ENCODE peak calls at places on chromosomes 16 and 17, in eight cellular contexts. K is iPS-NIHi11, P is fibroblast of gingiva, R is breast epithelium, W is RCC 7860, D is AG04450, Z is ACHN, I is SW480. N is an unnamed sample.

GRCh38 chr16:65845466-65846209 is 520.9 kb upstream of the CDH5 start:
- DNase-seq in R (no peak), D (no peak), Z (no peak), K (no peak), W (no peak), I (no peak), P (no peak), N (no peak)

GRCh38 chr16:2783581-2784375 is 3.6 kb downstream of the PRSS33 start:
- DNase-seq in R (no peak), D (no peak), P (no peak), K (no peak), I (no peak), W (no peak), Z (no peak), N (no peak)

GRCh38 chr17:2122641-2123302 is 67.9 kb downstream of the HIC1 start:
- DNase-seq in D (peak; percentile 66), K (peak; percentile 40), I (no peak), Z (no peak), W (no peak), P (peak; percentile 83), R (peak; percentile 63), N (peak; percentile 81)

GRCh38 chr17:2357931-2358434 is 20.7 kb downstream of the SGSM2 start:
- DNase-seq in D (no peak), K (no peak), R (no peak), I (no peak), Z (no peak), W (no peak), P (no peak), N (no peak)

GRCh38 chr17:50511058-50511457 is 2.8 kb downstream of the MYCBPAP start:
- DNase-seq in W (no peak), P (peak; percentile 19), R (no peak), I (no peak), D (no peak), Z (no peak), K (no peak), N (no peak)

GRCh38 chr17:59791603-59792457 is 84.4 kb downstream of the VMP1 start:
- DNase-seq in K (no peak), W (no peak), Z (no peak), P (peak; percentile 35), R (no peak), I (no peak), D (no peak), N (no peak)

GRCh38 chr16:27426423-27427408 is 24.7 kb downstream of the IL21R start:
- DNase-seq in R (peak; percentile 22), W (peak; percentile 91), K (peak; percentile 69), P (peak; percentile 74), D (peak; percentile 71), Z (peak; percentile 97), I (peak; percentile 33), N (peak; percentile 65)

GRCh38 chr17:19447085-19447583 is 36.1 kb downstream of the RNF112 start:
- DNase-seq in K (peak; percentile 81), P (peak; percentile 63), R (peak; percentile 68), Z (peak; percentile 78), D (peak; percentile 49), W (peak; percentile 39), I (peak; percentile 67), N (peak; percentile 88)

GRCh38 chr17:45316271-45317112 is at the start of gene MAP3K14:
- DNase-seq in W (peak; percentile 48), I (peak; percentile 53), K (peak; percentile 83), Z (peak; percentile 64), P (peak; percentile 80), D (no peak), R (peak; percentile 71), N (no peak)

GRCh38 chr16:67173808-67174705 is 3.7 kb downstream of the NOL3 start:
- DNase-seq in D (peak; percentile 34), P (peak; percentile 92), Z (peak; percentile 96), R (peak; percentile 81), I (peak; percentile 91), W (peak; percentile 71), K (peak; percentile 70), N (peak; percentile 96)

GRCh38 chr16:56269824-56270684 is 78.8 kb downstream of the GNAO1 start:
- DNase-seq in P (no peak), Z (no peak), R (no peak), K (peak; percentile 67), W (peak; percentile 40), D (peak; percentile 42), I (no peak), N (peak; percentile 72)

GRCh38 chr16:87391324-87391949 is 699 bp upstream of the MAP1LC3B start:
- DNase-seq in K (no peak), P (peak; percentile 39), W (no peak), R (no peak), Z (peak; percentile 38), D (no peak), I (peak; percentile 64), N (no peak)

GRCh38 chr16:87080571-87081167 is 236.5 kb downstream of the C16orf95 start:
- DNase-seq in Z (peak; percentile 24), K (no peak), P (no peak), I (peak; percentile 16), W (no peak), R (no peak), D (no peak), N (no peak)

GRCh38 chr16:1470543-1471251 is 4.1 kb downstream of the CLCN7 start:
- DNase-seq in I (no peak), D (no peak), K (no peak), W (no peak), R (no peak), Z (no peak), P (peak; percentile 11), N (no peak)

GRCh38 chr17:67605259-67605912 is 112.3 kb upstream of the NOL11 start:
- DNase-seq in Z (no peak), K (no peak), P (peak; percentile 23), W (no peak), I (no peak), R (no peak), D (no peak), N (no peak)

GRCh38 chr17:74147966-74148365 is 55.5 kb upstream of the RPL38 start:
- DNase-seq in Z (no peak), K (peak; percentile 6), R (no peak), I (no peak), W (no peak), D (no peak), P (no peak), N (no peak)

GRCh38 chr16:22623351-22623781 is 112.7 kb downstream of the NPIPB5 start:
- DNase-seq in Z (peak; percentile 28), R (no peak), D (no peak), I (peak; percentile 39), P (peak; percentile 69), K (no peak), W (no peak), N (no peak)

GRCh38 chr17:47704116-47704515 is 10.2 kb downstream of the TBKBP1 start:
- DNase-seq in K (no peak), W (no peak), Z (no peak), P (no peak), R (no peak), D (no peak), I (no peak), N (no peak)

GRCh38 chr17:73550561-73550960 is 93.7 kb downstream of the SDK2 start:
- DNase-seq in W (no peak), I (no peak), P (no peak), K (no peak), D (no peak), R (no peak), Z (no peak), N (no peak)

GRCh38 chr16:87235810-87236515 is 81.2 kb downstream of the C16orf95 start:
- DNase-seq in P (no peak), D (no peak), W (no peak), R (no peak), K (peak; percentile 42), I (no peak), Z (no peak), N (no peak)

GRCh38 chr17:81027591-81028505 is 7.1 kb upstream of the BAIAP2 start:
- DNase-seq in R (no peak), P (no peak), D (no peak), K (no peak), W (no peak), Z (no peak), I (no peak), N (no peak)

GRCh38 chr17:9768381-9768934 is 22.9 kb downstream of the DHRS7C start:
- DNase-seq in R (no peak), P (no peak), D (no peak), W (peak; percentile 48), I (peak; percentile 63), K (peak; percentile 56), Z (peak; percentile 51), N (no peak)

N was measured in ascending aorta.